ENCODE peak calls at places on chromosomes 4 and X, in ten cellular contexts. One of them, this sample, is unnamed.

GRCh38 chr4:151304755-151305154 is 20.6 kb downstream of the SH3D19 start:
- DNase-seq in PC-3: peak
- DNase-seq in amygdala: no peak
- DNase-seq in NCI-H1694 treated with DMSO at 0.1 percent for 48 hours: peak
- DNase-seq in mesothelial cell of epicardium: no peak
- DNase-seq in mesenchymal stem cell: peak
- DNase-seq in stimulated activated CD8-positive, alpha-beta memory T cell treated with anti-CD3 and anti-CD28 coated beads, Interleukin-4, amount 100 ng/mL, for 4 hours: no peak
- DNase-seq in activated CD4-positive, alpha-beta T cell treated with anti-CD3 and anti-CD28 coated beads, Interleukin-2, amount 50 U/mL, for 1 hour: no peak
- DNase-seq in activated T-cell treated with anti-CD3 and anti-CD28 coated beads for 1 hour: no peak
- DNase-seq in fibroblast of pulmonary artery: no peak
- DNase-seq in this sample: no peak

GRCh38 chrX:128294198-128294597 is 242.0 kb upstream of the ACTRT1 start:
- DNase-seq in PC-3: no peak
- DNase-seq in amygdala: no peak
- DNase-seq in NCI-H1694 treated with DMSO at 0.1 percent for 48 hours: no peak
- DNase-seq in mesothelial cell of epicardium: no peak
- DNase-seq in mesenchymal stem cell: no peak
- DNase-seq in stimulated activated CD8-positive, alpha-beta memory T cell treated with anti-CD3 and anti-CD28 coated beads, Interleukin-4, amount 100 ng/mL, for 4 hours: no peak
- DNase-seq in activated CD4-positive, alpha-beta T cell treated with anti-CD3 and anti-CD28 coated beads, Interleukin-2, amount 50 U/mL, for 1 hour: no peak
- DNase-seq in activated T-cell treated with anti-CD3 and anti-CD28 coated beads for 1 hour: no peak
- DNase-seq in fibroblast of pulmonary artery: no peak
- DNase-seq in this sample: no peak

GRCh38 chrX:3290561-3290960 is 55.9 kb downstream of the MXRA5 start:
- DNase-seq in PC-3: no peak
- DNase-seq in amygdala: no peak
- DNase-seq in NCI-H1694 treated with DMSO at 0.1 percent for 48 hours: no peak
- DNase-seq in mesothelial cell of epicardium: no peak
- DNase-seq in mesenchymal stem cell: no peak
- DNase-seq in stimulated activated CD8-positive, alpha-beta memory T cell treated with anti-CD3 and anti-CD28 coated beads, Interleukin-4, amount 100 ng/mL, for 4 hours: no peak
- DNase-seq in activated CD4-positive, alpha-beta T cell treated with anti-CD3 and anti-CD28 coated beads, Interleukin-2, amount 50 U/mL, for 1 hour: no peak
- DNase-seq in activated T-cell treated with anti-CD3 and anti-CD28 coated beads for 1 hour: no peak
- DNase-seq in fibroblast of pulmonary artery: no peak
- DNase-seq in this sample: no peak

GRCh38 chr4:54400802-54401201 is 171.7 kb downstream of the PDGFRA start:
- DNase-seq in PC-3: peak
- DNase-seq in amygdala: peak
- DNase-seq in NCI-H1694 treated with DMSO at 0.1 percent for 48 hours: no peak
- DNase-seq in mesothelial cell of epicardium: no peak
- DNase-seq in mesenchymal stem cell: peak
- DNase-seq in stimulated activated CD8-positive, alpha-beta memory T cell treated with anti-CD3 and anti-CD28 coated beads, Interleukin-4, amount 100 ng/mL, for 4 hours: no peak
- DNase-seq in activated CD4-positive, alpha-beta T cell treated with anti-CD3 and anti-CD28 coated beads, Interleukin-2, amount 50 U/mL, for 1 hour: no peak
- DNase-seq in activated T-cell treated with anti-CD3 and anti-CD28 coated beads for 1 hour: no peak
- DNase-seq in fibroblast of pulmonary artery: peak
- DNase-seq in this sample: no peak

GRCh38 chrX:131728295-131729145 is 184.6 kb downstream of the OR13H1 start:
- DNase-seq in PC-3: no peak
- DNase-seq in amygdala: peak
- DNase-seq in NCI-H1694 treated with DMSO at 0.1 percent for 48 hours: no peak
- DNase-seq in mesothelial cell of epicardium: no peak
- DNase-seq in mesenchymal stem cell: no peak
- DNase-seq in stimulated activated CD8-positive, alpha-beta memory T cell treated with anti-CD3 and anti-CD28 coated beads, Interleukin-4, amount 100 ng/mL, for 4 hours: peak
- DNase-seq in activated CD4-positive, alpha-beta T cell treated with anti-CD3 and anti-CD28 coated beads, Interleukin-2, amount 50 U/mL, for 1 hour: no peak
- DNase-seq in activated T-cell treated with anti-CD3 and anti-CD28 coated beads for 1 hour: no peak
- DNase-seq in fibroblast of pulmonary artery: no peak
- DNase-seq in this sample: no peak

GRCh38 chr4:37365888-37366287 is 121.3 kb downstream of the NWD2 start:
- DNase-seq in PC-3: no peak
- DNase-seq in amygdala: no peak
- DNase-seq in NCI-H1694 treated with DMSO at 0.1 percent for 48 hours: no peak
- DNase-seq in mesothelial cell of epicardium: no peak
- DNase-seq in mesenchymal stem cell: peak
- DNase-seq in stimulated activated CD8-positive, alpha-beta memory T cell treated with anti-CD3 and anti-CD28 coated beads, Interleukin-4, amount 100 ng/mL, for 4 hours: no peak
- DNase-seq in activated CD4-positive, alpha-beta T cell treated with anti-CD3 and anti-CD28 coated beads, Interleukin-2, amount 50 U/mL, for 1 hour: no peak
- DNase-seq in activated T-cell treated with anti-CD3 and anti-CD28 coated beads for 1 hour: no peak
- DNase-seq in fibroblast of pulmonary artery: peak
- DNase-seq in this sample: no peak

GRCh38 chrX:71909956-71910355 is 689 bp upstream of the NHSL2 start:
- DNase-seq in PC-3: no peak
- DNase-seq in amygdala: no peak
- DNase-seq in NCI-H1694 treated with DMSO at 0.1 percent for 48 hours: peak
- DNase-seq in mesothelial cell of epicardium: no peak
- DNase-seq in mesenchymal stem cell: peak
- DNase-seq in stimulated activated CD8-positive, alpha-beta memory T cell treated with anti-CD3 and anti-CD28 coated beads, Interleukin-4, amount 100 ng/mL, for 4 hours: no peak
- DNase-seq in activated CD4-positive, alpha-beta T cell treated with anti-CD3 and anti-CD28 coated beads, Interleukin-2, amount 50 U/mL, for 1 hour: no peak
- DNase-seq in activated T-cell treated with anti-CD3 and anti-CD28 coated beads for 1 hour: no peak
- DNase-seq in fibroblast of pulmonary artery: peak
- DNase-seq in this sample: no peak

GRCh38 chrX:119121341-119121740 is 6.3 kb downstream of the KIAA1210 start:
- DNase-seq in PC-3: no peak
- DNase-seq in amygdala: no peak
- DNase-seq in NCI-H1694 treated with DMSO at 0.1 percent for 48 hours: no peak
- DNase-seq in mesothelial cell of epicardium: no peak
- DNase-seq in mesenchymal stem cell: peak
- DNase-seq in stimulated activated CD8-positive, alpha-beta memory T cell treated with anti-CD3 and anti-CD28 coated beads, Interleukin-4, amount 100 ng/mL, for 4 hours: no peak
- DNase-seq in activated CD4-positive, alpha-beta T cell treated with anti-CD3 and anti-CD28 coated beads, Interleukin-2, amount 50 U/mL, for 1 hour: no peak
- DNase-seq in activated T-cell treated with anti-CD3 and anti-CD28 coated beads for 1 hour: no peak
- DNase-seq in fibroblast of pulmonary artery: peak
- DNase-seq in this sample: no peak

GRCh38 chr4:120056249-120056648 is 10.4 kb downstream of the MAD2L1 start:
- DNase-seq in PC-3: peak
- DNase-seq in amygdala: no peak
- DNase-seq in NCI-H1694 treated with DMSO at 0.1 percent for 48 hours: no peak
- DNase-seq in mesothelial cell of epicardium: no peak
- DNase-seq in mesenchymal stem cell: peak
- DNase-seq in stimulated activated CD8-positive, alpha-beta memory T cell treated with anti-CD3 and anti-CD28 coated beads, Interleukin-4, amount 100 ng/mL, for 4 hours: no peak
- DNase-seq in activated CD4-positive, alpha-beta T cell treated with anti-CD3 and anti-CD28 coated beads, Interleukin-2, amount 50 U/mL, for 1 hour: no peak
- DNase-seq in activated T-cell treated with anti-CD3 and anti-CD28 coated beads for 1 hour: no peak
- DNase-seq in fibroblast of pulmonary artery: peak
- DNase-seq in this sample: no peak

GRCh38 chrX:48631376-48632090 is 34.2 kb downstream of the WDR13 start:
- DNase-seq in PC-3: peak
- DNase-seq in amygdala: peak
- DNase-seq in NCI-H1694 treated with DMSO at 0.1 percent for 48 hours: peak
- DNase-seq in mesothelial cell of epicardium: peak
- DNase-seq in mesenchymal stem cell: peak
- DNase-seq in stimulated activated CD8-positive, alpha-beta memory T cell treated with anti-CD3 and anti-CD28 coated beads, Interleukin-4, amount 100 ng/mL, for 4 hours: peak
- DNase-seq in activated CD4-positive, alpha-beta T cell treated with anti-CD3 and anti-CD28 coated beads, Interleukin-2, amount 50 U/mL, for 1 hour: peak
- DNase-seq in activated T-cell treated with anti-CD3 and anti-CD28 coated beads for 1 hour: peak
- DNase-seq in fibroblast of pulmonary artery: peak
- DNase-seq in this sample: no peak

GRCh38 chrX:72247206-72247944 is 8.5 kb upstream of the ERCC6L start:
- DNase-seq in PC-3: peak
- DNase-seq in amygdala: no peak
- DNase-seq in NCI-H1694 treated with DMSO at 0.1 percent for 48 hours: peak
- DNase-seq in mesothelial cell of epicardium: no peak
- DNase-seq in mesenchymal stem cell: no peak
- DNase-seq in stimulated activated CD8-positive, alpha-beta memory T cell treated with anti-CD3 and anti-CD28 coated beads, Interleukin-4, amount 100 ng/mL, for 4 hours: no peak
- DNase-seq in activated CD4-positive, alpha-beta T cell treated with anti-CD3 and anti-CD28 coated beads, Interleukin-2, amount 50 U/mL, for 1 hour: no peak
- DNase-seq in activated T-cell treated with anti-CD3 and anti-CD28 coated beads for 1 hour: no peak
- DNase-seq in fibroblast of pulmonary artery: peak
- DNase-seq in this sample: peak

GRCh38 chr4:144845411-144845810 is 199.5 kb downstream of the HHIP start:
- DNase-seq in PC-3: no peak
- DNase-seq in amygdala: no peak
- DNase-seq in NCI-H1694 treated with DMSO at 0.1 percent for 48 hours: no peak
- DNase-seq in mesothelial cell of epicardium: no peak
- DNase-seq in mesenchymal stem cell: no peak
- DNase-seq in stimulated activated CD8-positive, alpha-beta memory T cell treated with anti-CD3 and anti-CD28 coated beads, Interleukin-4, amount 100 ng/mL, for 4 hours: no peak
- DNase-seq in activated CD4-positive, alpha-beta T cell treated with anti-CD3 and anti-CD28 coated beads, Interleukin-2, amount 50 U/mL, for 1 hour: no peak
- DNase-seq in activated T-cell treated with anti-CD3 and anti-CD28 coated beads for 1 hour: no peak
- DNase-seq in fibroblast of pulmonary artery: no peak
- DNase-seq in this sample: no peak

GRCh38 chr4:158741622-158742021 is 18.4 kb upstream of the PPID start:
- DNase-seq in PC-3: no peak
- DNase-seq in amygdala: no peak
- DNase-seq in NCI-H1694 treated with DMSO at 0.1 percent for 48 hours: no peak
- DNase-seq in mesothelial cell of epicardium: no peak
- DNase-seq in mesenchymal stem cell: no peak
- DNase-seq in stimulated activated CD8-positive, alpha-beta memory T cell treated with anti-CD3 and anti-CD28 coated beads, Interleukin-4, amount 100 ng/mL, for 4 hours: no peak
- DNase-seq in activated CD4-positive, alpha-beta T cell treated with anti-CD3 and anti-CD28 coated beads, Interleukin-2, amount 50 U/mL, for 1 hour: no peak
- DNase-seq in activated T-cell treated with anti-CD3 and anti-CD28 coated beads for 1 hour: no peak
- DNase-seq in fibroblast of pulmonary artery: no peak
- DNase-seq in this sample: no peak

GRCh38 chrX:39984191-39984956 is 113.4 kb downstream of the BCOR start:
- DNase-seq in PC-3: no peak
- DNase-seq in amygdala: peak
- DNase-seq in NCI-H1694 treated with DMSO at 0.1 percent for 48 hours: peak
- DNase-seq in mesothelial cell of epicardium: no peak
- DNase-seq in mesenchymal stem cell: no peak
- DNase-seq in stimulated activated CD8-positive, alpha-beta memory T cell treated with anti-CD3 and anti-CD28 coated beads, Interleukin-4, amount 100 ng/mL, for 4 hours: no peak
- DNase-seq in activated CD4-positive, alpha-beta T cell treated with anti-CD3 and anti-CD28 coated beads, Interleukin-2, amount 50 U/mL, for 1 hour: no peak
- DNase-seq in activated T-cell treated with anti-CD3 and anti-CD28 coated beads for 1 hour: no peak
- DNase-seq in fibroblast of pulmonary artery: peak
- DNase-seq in this sample: no peak

GRCh38 chr4:142035556-142035955 is 399.2 kb downstream of the IL15 start:
- DNase-seq in PC-3: peak
- DNase-seq in amygdala: no peak
- DNase-seq in NCI-H1694 treated with DMSO at 0.1 percent for 48 hours: no peak
- DNase-seq in mesothelial cell of epicardium: no peak
- DNase-seq in mesenchymal stem cell: no peak
- DNase-seq in stimulated activated CD8-positive, alpha-beta memory T cell treated with anti-CD3 and anti-CD28 coated beads, Interleukin-4, amount 100 ng/mL, for 4 hours: no peak
- DNase-seq in activated CD4-positive, alpha-beta T cell treated with anti-CD3 and anti-CD28 coated beads, Interleukin-2, amount 50 U/mL, for 1 hour: no peak
- DNase-seq in activated T-cell treated with anti-CD3 and anti-CD28 coated beads for 1 hour: no peak
- DNase-seq in fibroblast of pulmonary artery: no peak
- DNase-seq in this sample: no peak

GRCh38 chrX:72308566-72309296 is 3.0 kb upstream of the CITED1 start:
- DNase-seq in PC-3: peak
- DNase-seq in amygdala: peak
- DNase-seq in NCI-H1694 treated with DMSO at 0.1 percent for 48 hours: peak
- DNase-seq in mesothelial cell of epicardium: peak
- DNase-seq in mesenchymal stem cell: peak
- DNase-seq in stimulated activated CD8-positive, alpha-beta memory T cell treated with anti-CD3 and anti-CD28 coated beads, Interleukin-4, amount 100 ng/mL, for 4 hours: no peak
- DNase-seq in activated CD4-positive, alpha-beta T cell treated with anti-CD3 and anti-CD28 coated beads, Interleukin-2, amount 50 U/mL, for 1 hour: peak
- DNase-seq in activated T-cell treated with anti-CD3 and anti-CD28 coated beads for 1 hour: no peak
- DNase-seq in fibroblast of pulmonary artery: peak
- DNase-seq in this sample: peak

GRCh38 chr4:139853309-139853708 is 187.7 kb downstream of the MGST2 start:
- DNase-seq in PC-3: no peak
- DNase-seq in amygdala: no peak
- DNase-seq in NCI-H1694 treated with DMSO at 0.1 percent for 48 hours: no peak
- DNase-seq in mesothelial cell of epicardium: no peak
- DNase-seq in mesenchymal stem cell: no peak
- DNase-seq in stimulated activated CD8-positive, alpha-beta memory T cell treated with anti-CD3 and anti-CD28 coated beads, Interleukin-4, amount 100 ng/mL, for 4 hours: no peak
- DNase-seq in activated CD4-positive, alpha-beta T cell treated with anti-CD3 and anti-CD28 coated beads, Interleukin-2, amount 50 U/mL, for 1 hour: no peak
- DNase-seq in activated T-cell treated with anti-CD3 and anti-CD28 coated beads for 1 hour: no peak
- DNase-seq in fibroblast of pulmonary artery: no peak
- DNase-seq in this sample: peak

GRCh38 chr4:153335665-153336064 is 8.8 kb upstream of the MND1 start:
- DNase-seq in PC-3: peak
- DNase-seq in amygdala: no peak
- DNase-seq in NCI-H1694 treated with DMSO at 0.1 percent for 48 hours: no peak
- DNase-seq in mesothelial cell of epicardium: no peak
- DNase-seq in mesenchymal stem cell: peak
- DNase-seq in stimulated activated CD8-positive, alpha-beta memory T cell treated with anti-CD3 and anti-CD28 coated beads, Interleukin-4, amount 100 ng/mL, for 4 hours: no peak
- DNase-seq in activated CD4-positive, alpha-beta T cell treated with anti-CD3 and anti-CD28 coated beads, Interleukin-2, amount 50 U/mL, for 1 hour: no peak
- DNase-seq in activated T-cell treated with anti-CD3 and anti-CD28 coated beads for 1 hour: no peak
- DNase-seq in fibroblast of pulmonary artery: no peak
- DNase-seq in this sample: no peak

GRCh38 chrX:153723351-153724251 is 586 bp downstream of the BCAP31 start:
- DNase-seq in PC-3: peak
- DNase-seq in amygdala: no peak
- DNase-seq in NCI-H1694 treated with DMSO at 0.1 percent for 48 hours: peak
- DNase-seq in mesothelial cell of epicardium: peak
- DNase-seq in mesenchymal stem cell: peak
- DNase-seq in stimulated activated CD8-positive, alpha-beta memory T cell treated with anti-CD3 and anti-CD28 coated beads, Interleukin-4, amount 100 ng/mL, for 4 hours: peak
- DNase-seq in activated CD4-positive, alpha-beta T cell treated with anti-CD3 and anti-CD28 coated beads, Interleukin-2, amount 50 U/mL, for 1 hour: peak
- DNase-seq in activated T-cell treated with anti-CD3 and anti-CD28 coated beads for 1 hour: peak
- DNase-seq in fibroblast of pulmonary artery: peak
- DNase-seq in this sample: peak

GRCh38 chr4:10369517-10369916 is 87.7 kb downstream of the ZNF518B start:
- DNase-seq in PC-3: no peak
- DNase-seq in amygdala: no peak
- DNase-seq in NCI-H1694 treated with DMSO at 0.1 percent for 48 hours: no peak
- DNase-seq in mesothelial cell of epicardium: no peak
- DNase-seq in mesenchymal stem cell: no peak
- DNase-seq in stimulated activated CD8-positive, alpha-beta memory T cell treated with anti-CD3 and anti-CD28 coated beads, Interleukin-4, amount 100 ng/mL, for 4 hours: no peak
- DNase-seq in activated CD4-positive, alpha-beta T cell treated with anti-CD3 and anti-CD28 coated beads, Interleukin-2, amount 50 U/mL, for 1 hour: no peak
- DNase-seq in activated T-cell treated with anti-CD3 and anti-CD28 coated beads for 1 hour: no peak
- DNase-seq in fibroblast of pulmonary artery: no peak
- DNase-seq in this sample: no peak